ENCODE peak calls at places on chromosomes 16 and 17, in eight cellular contexts. O, N, A, Z, K, I, F and Q are unnamed samples.

GRCh38 chr16:49273771-49274170 is 7.9 kb downstream of the CBLN1 start:
- DNase-seq in A (no peak), O (no peak), N (no peak), Z (no peak), F (no peak), I (no peak), K (no peak), Q (no peak)

GRCh38 chr16:11557811-11558210 is 28.9 kb downstream of the LITAF start:
- DNase-seq in O (no peak), F (no peak), Z (no peak), N (no peak), I (no peak), A (no peak), K (no peak), Q (no peak)

GRCh38 chr16:12100124-12100647 is 123.7 kb downstream of the SNX29 start:
- DNase-seq in F (no peak), O (no peak), N (no peak), A (no peak), K (no peak), Z (no peak), I (no peak), Q (no peak)

GRCh38 chr16:85554114-85554790 is 58.9 kb upstream of the GSE1 start:
- DNase-seq in Z (peak), A (peak), O (peak), N (peak), F (peak), I (peak), K (peak), Q (no peak)

GRCh38 chr16:85998868-85999729 is 100.1 kb downstream of the IRF8 start:
- DNase-seq in O (no peak), K (no peak), Z (no peak), F (no peak), I (no peak), A (no peak), N (no peak), Q (no peak)

GRCh38 chr17:77591231-77591785 is 367.2 kb upstream of the TNRC6C start:
- DNase-seq in K (no peak), Z (no peak), A (no peak), F (no peak), N (no peak), O (no peak), I (no peak), Q (no peak)

GRCh38 chr17:72119963-72120877 is 600 bp upstream of the SOX9 start:
- DNase-seq in N (peak), O (no peak), Z (no peak), A (no peak), K (no peak), I (no peak), F (no peak), Q (no peak)

GRCh38 chr16:85652431-85653221 is 36.1 kb downstream of the GINS2 start:
- DNase-seq in O (peak), N (peak), F (no peak), A (no peak), Z (no peak), K (peak), I (no peak), Q (peak)

GRCh38 chr17:61139219-61139618 is 260.4 kb upstream of the TBX2 start:
- DNase-seq in K (no peak), F (peak), Z (peak), O (peak), N (no peak), I (peak), A (peak), Q (peak)

GRCh38 chr16:3751878-3752277 is 34.6 kb upstream of the TRAP1 start:
- DNase-seq in F (no peak), N (no peak), Z (no peak), I (no peak), O (no peak), A (no peak), K (no peak), Q (no peak)

GRCh38 chr17:80663783-80664206 is 119.2 kb downstream of the RPTOR start:
- DNase-seq in F (no peak), Z (peak), I (no peak), N (peak), K (peak), A (peak), O (peak), Q (peak)

GRCh38 chr16:77555781-77556180 is 120.9 kb upstream of the ADAMTS18 start:
- DNase-seq in N (no peak), A (no peak), I (no peak), O (no peak), F (no peak), Z (no peak), K (no peak), Q (no peak)

GRCh38 chr16:22386976-22387375 is 12.6 kb upstream of the CDR2 start:
- DNase-seq in F (no peak), Z (no peak), K (no peak), I (no peak), A (no peak), N (no peak), O (no peak), Q (no peak)

GRCh38 chr16:65817066-65817465 is 549.4 kb upstream of the CDH5 start:
- DNase-seq in I (no peak), A (no peak), K (no peak), O (no peak), Z (no peak), F (no peak), N (no peak), Q (no peak)

GRCh38 chr16:79902351-79902750 is 301.8 kb upstream of the MAF start:
- DNase-seq in K (no peak), Z (no peak), A (no peak), I (no peak), F (no peak), O (no peak), N (no peak), Q (no peak)

GRCh38 chr17:36760425-36760824 is 159.0 kb downstream of the MRM1 start:
- DNase-seq in I (no peak), O (no peak), Z (no peak), A (no peak), N (peak), F (no peak), K (no peak), Q (no peak)

GRCh38 chr17:65156185-65156834 is 19.1 kb downstream of the RGS9 start:
- DNase-seq in Z (no peak), A (no peak), N (no peak), F (no peak), K (no peak), I (no peak), O (no peak), Q (no peak)

GRCh38 chr17:3944485-3945388 is 19.5 kb downstream of the ATP2A3 start:
- DNase-seq in I (no peak), O (peak), K (peak), Z (peak), A (peak), N (peak), F (peak), Q (peak)

GRCh38 chr17:74659898-74660297 is 36.4 kb upstream of the CD300E start:
- DNase-seq in N (no peak), O (no peak), I (no peak), K (no peak), F (no peak), Z (no peak), A (no peak), Q (no peak)

GRCh38 chr17:2253768-2254406 is 49.7 kb downstream of the SMG6 start:
- DNase-seq in O (peak), I (no peak), A (peak), K (no peak), N (no peak), Z (no peak), F (no peak), Q (no peak)

GRCh38 chr16:88130016-88130415 is 178.8 kb downstream of the BANP start:
- DNase-seq in I (no peak), O (no peak), Z (no peak), A (no peak), N (peak), K (no peak), F (no peak), Q (no peak)

GRCh38 chr17:45320349-45320930 is 3.6 kb upstream of the MAP3K14 start:
- DNase-seq in O (no peak), K (no peak), I (no peak), A (no peak), Z (no peak), N (no peak), F (no peak), Q (no peak)

GRCh38 chr17:60229189-60229802 is 79.5 kb downstream of the CA4 start:
- DNase-seq in F (no peak), A (no peak), Z (no peak), N (no peak), K (no peak), I (no peak), O (no peak), Q (no peak)

GRCh38 chr17:301681-302299 is 50.8 kb downstream of the RPH3AL start:
- DNase-seq in O (no peak), K (no peak), N (peak), I (no peak), F (no peak), Z (no peak), A (no peak), Q (no peak)

GRCh38 chr17:13601317-13601775 is 383 bp downstream of the HS3ST3A1 start:
- DNase-seq in A (no peak), N (no peak), F (peak), Z (no peak), I (no peak), O (peak), K (no peak), Q (no peak)

GRCh38 chr17:79400989-79401703 is 209.7 kb downstream of the RBFOX3 start:
- DNase-seq in A (peak), I (peak), N (peak), F (peak), K (peak), Z (peak), O (peak), Q (peak)

GRCh38 chr17:15288859-15289258 is 23.7 kb upstream of the PMP22 start:
- DNase-seq in K (no peak), F (no peak), A (no peak), Z (no peak), O (no peak), I (no peak), N (no peak), Q (no peak)

GRCh38 chr17:27549251-27549919 is 81.6 kb upstream of the LGALS9 start:
- DNase-seq in Z (no peak), F (no peak), I (no peak), O (no peak), K (peak), A (no peak), N (no peak), Q (no peak)

GRCh38 chr16:53034306-53034705 is 18.4 kb downstream of the CHD9NB start:
- DNase-seq in K (no peak), N (no peak), Z (no peak), I (no peak), A (no peak), O (no peak), F (no peak), Q (no peak)

GRCh38 chr17:59754547-59754946 is 47.1 kb downstream of the VMP1 start:
- DNase-seq in N (no peak), O (peak), I (peak), F (no peak), K (no peak), A (no peak), Z (no peak), Q (no peak)

GRCh38 chr16:55711959-55712876 is 56.4 kb downstream of the SLC6A2 start:
- DNase-seq in N (peak), A (peak), K (peak), Z (peak), O (peak), I (peak), F (peak), Q (peak)

GRCh38 chr17:81189670-81190530 is 23.9 kb upstream of the AATK start:
- DNase-seq in O (no peak), A (no peak), Z (no peak), N (no peak), K (no peak), I (no peak), F (no peak), Q (no peak)

GRCh38 chr16:23499801-23500200 is 10.5 kb downstream of the GGA2 start:
- DNase-seq in F (no peak), A (no peak), N (no peak), O (no peak), Z (no peak), K (no peak), I (no peak), Q (no peak)

GRCh38 chr16:19618876-19619275 is 63.4 kb downstream of the VPS35L start:
- DNase-seq in N (no peak), I (no peak), A (no peak), Z (no peak), O (no peak), K (no peak), F (no peak), Q (no peak)

GRCh38 chr17:47959825-47960655 is 2.4 kb upstream of the PRR15L start:
- DNase-seq in Z (no peak), K (no peak), F (no peak), I (no peak), N (no peak), O (no peak), A (no peak), Q (no peak)

GRCh38 chr17:77160877-77161530 is 20.2 kb downstream of the SEC14L1 start:
- DNase-seq in F (no peak), O (no peak), N (no peak), A (no peak), Z (no peak), I (no peak), K (no peak), Q (no peak)

GRCh38 chr17:82664276-82664575 is 16.0 kb upstream of the WDR45B start:
- DNase-seq in Z (no peak), I (no peak), N (no peak), F (no peak), O (no peak), K (no peak), A (no peak), Q (no peak)

GRCh38 chr16:14564881-14565687 is 65.0 kb downstream of the PARN start:
- DNase-seq in N (no peak), A (no peak), Z (no peak), F (no peak), K (no peak), O (no peak), I (no peak), Q (no peak)

GRCh38 chr16:72860726-72861562 is 187.0 kb downstream of the ZFHX3 start:
- DNase-seq in N (no peak), F (no peak), Z (no peak), O (no peak), I (no peak), K (no peak), A (no peak), Q (no peak)